ENCODE peak calls at places on chromosomes 3 and 15, in eight cellular contexts. W, Z, V, L, G, K, C and O are unnamed samples.

GRCh38 chr15:58748787-58749531 is 548 bp downstream of the ADAM10 start:
- DNase-seq in K (peak), W (peak), V (peak), C (no peak), L (no peak), G (peak), Z (peak), O (peak)

GRCh38 chr15:89451846-89452245 is 44.5 kb downstream of the RHCG start:
- DNase-seq in L (no peak), W (no peak), G (no peak), V (no peak), C (no peak), K (no peak), Z (no peak), O (no peak)

GRCh38 chr15:65263313-65263712 is 23.4 kb downstream of the PARP16 start:
- DNase-seq in V (no peak), Z (no peak), C (no peak), G (peak), W (no peak), L (no peak), K (no peak), O (no peak)

GRCh38 chr3:145639880-145640279 is 521.1 kb downstream of the PLOD2 start:
- DNase-seq in W (no peak), K (no peak), Z (no peak), V (no peak), L (no peak), G (no peak), C (no peak), O (no peak)

GRCh38 chr3:139537325-139537724 is 2.2 kb downstream of the RBP1 start:
- DNase-seq in L (no peak), W (no peak), C (no peak), V (peak), K (no peak), Z (no peak), G (peak), O (peak)

GRCh38 chr3:111737712-111738097 is 121.4 kb upstream of the PHLDB2 start:
- DNase-seq in G (peak), C (peak), K (no peak), W (no peak), L (no peak), Z (no peak), V (peak), O (peak)

GRCh38 chr3:131561511-131561910 is 58.7 kb upstream of the MRPL3 start:
- DNase-seq in W (no peak), G (no peak), Z (no peak), V (no peak), K (no peak), L (no peak), C (no peak), O (peak)

GRCh38 chr3:95883801-95884200 is 930.6 kb upstream of the EPHA6 start:
- DNase-seq in G (no peak), V (no peak), C (no peak), W (no peak), Z (no peak), L (no peak), K (no peak), O (no peak)

GRCh38 chr15:70439304-70439877 is 324.0 kb downstream of the UACA start:
- DNase-seq in G (no peak), W (no peak), C (no peak), Z (no peak), K (no peak), V (no peak), L (no peak), O (no peak)

GRCh38 chr15:75234191-75234810 is 23.8 kb upstream of the GOLGA6C start:
- DNase-seq in W (no peak), K (no peak), Z (no peak), G (no peak), C (no peak), V (no peak), L (no peak), O (no peak)

GRCh38 chr15:74384566-74385441 is 17.4 kb upstream of the CYP11A1 start:
- DNase-seq in L (no peak), V (peak), Z (peak), K (no peak), G (no peak), C (no peak), W (peak), O (no peak)

GRCh38 chr3:81622395-81622794 is 139.1 kb downstream of the GBE1 start:
- DNase-seq in W (no peak), V (no peak), Z (no peak), K (no peak), G (peak), C (peak), L (no peak), O (peak)

GRCh38 chr3:69484507-69485393 is 98.9 kb upstream of the FRMD4B start:
- DNase-seq in W (no peak), G (no peak), Z (no peak), V (no peak), K (no peak), L (no peak), C (no peak), O (no peak)

GRCh38 chr3:173065543-173065970 is 75.5 kb downstream of the SPATA16 start:
- DNase-seq in W (no peak), K (no peak), C (no peak), Z (no peak), G (peak), L (no peak), V (no peak), O (peak)

GRCh38 chr3:42235532-42235931 is 30.5 kb downstream of the CCK start:
- DNase-seq in V (no peak), C (no peak), G (no peak), L (no peak), W (no peak), K (no peak), Z (no peak), O (no peak)

GRCh38 chr3:23710555-23710954 is 95.2 kb upstream of the UBE2E1 start:
- DNase-seq in C (peak), K (no peak), L (peak), Z (no peak), G (peak), V (no peak), W (no peak), O (peak)